ENCODE peak calls at places on chromosomes 11 and 22, in four cellular contexts. One of them, this sample, is unnamed.

GRCh38 chr22:27480487-27480886 is 321.1 kb downstream of the MN1 start:
- DNase-seq in choroid plexus epithelial cell: no peak
- DNase-seq in PC-3: peak; percentile 61
- DNase-seq in cardiac fibroblast: no peak
- DNase-seq in this sample: no peak

GRCh38 chr11:2885017-2885675 is 429 bp downstream of the CDKN1C start:
- DNase-seq in PC-3: peak; percentile 66
- DNase-seq in choroid plexus epithelial cell: peak; percentile 64
- DNase-seq in cardiac fibroblast: peak; percentile 65
- DNase-seq in this sample: no peak

GRCh38 chr22:43327039-43327438 is 16.1 kb downstream of the SCUBE1 start:
- DNase-seq in choroid plexus epithelial cell: no peak
- DNase-seq in PC-3: no peak
- DNase-seq in cardiac fibroblast: no peak
- DNase-seq in this sample: no peak

GRCh38 chr11:57792060-57792541 is 30.5 kb downstream of the CTNND1 start:
- DNase-seq in cardiac fibroblast: peak; percentile 24
- DNase-seq in choroid plexus epithelial cell: peak; percentile 66
- DNase-seq in PC-3: no peak
- DNase-seq in this sample: peak; percentile 44

GRCh38 chr11:96472085-96472484 is 82.3 kb downstream of the JRKL start:
- DNase-seq in cardiac fibroblast: no peak
- DNase-seq in PC-3: no peak
- DNase-seq in choroid plexus epithelial cell: no peak
- DNase-seq in this sample: no peak

GRCh38 chr11:3732671-3733070 is 61.5 kb upstream of the CHRNA10 start:
- DNase-seq in choroid plexus epithelial cell: no peak
- DNase-seq in cardiac fibroblast: peak; percentile 41
- DNase-seq in PC-3: no peak
- DNase-seq in this sample: no peak

GRCh38 chr11:10920205-10920604 is 62.4 kb upstream of the ZBED5 start:
- DNase-seq in choroid plexus epithelial cell: peak; percentile 71
- DNase-seq in cardiac fibroblast: peak; percentile 71
- DNase-seq in PC-3: no peak
- DNase-seq in this sample: no peak

GRCh38 chr22:36304429-36304828 is 51.5 kb downstream of the APOL1 start:
- DNase-seq in PC-3: peak; percentile 7
- DNase-seq in choroid plexus epithelial cell: no peak
- DNase-seq in cardiac fibroblast: no peak
- DNase-seq in this sample: no peak

GRCh38 chr11:86799680-86800075 is 664 bp upstream of the PRSS23 start:
- DNase-seq in cardiac fibroblast: no peak
- DNase-seq in PC-3: no peak
- DNase-seq in choroid plexus epithelial cell: peak; percentile 57
- DNase-seq in this sample: no peak

GRCh38 chr11:118334746-118335145 is 7.8 kb downstream of the CD3D start:
- DNase-seq in cardiac fibroblast: no peak
- DNase-seq in PC-3: no peak
- DNase-seq in choroid plexus epithelial cell: no peak
- DNase-seq in this sample: no peak

GRCh38 chr11:62680825-62681240 is 2.0 kb upstream of the UBXN1 start:
- DNase-seq in PC-3: peak; percentile 85
- DNase-seq in choroid plexus epithelial cell: peak; percentile 90
- DNase-seq in cardiac fibroblast: peak; percentile 92
- DNase-seq in this sample: peak; percentile 66

GRCh38 chr11:28983780-28984179 is 875.6 kb downstream of the METTL15 start:
- DNase-seq in cardiac fibroblast: no peak
- DNase-seq in PC-3: peak; percentile 27
- DNase-seq in choroid plexus epithelial cell: no peak
- DNase-seq in this sample: no peak

GRCh38 chr11:69301491-69302401 is 7.8 kb downstream of the MYEOV start:
- DNase-seq in PC-3: peak; percentile 100
- DNase-seq in choroid plexus epithelial cell: no peak
- DNase-seq in cardiac fibroblast: no peak
- DNase-seq in this sample: peak; percentile 80

GRCh38 chr22:38700271-38700788 is 413 bp downstream of the JOSD1 start:
- DNase-seq in choroid plexus epithelial cell: no peak
- DNase-seq in cardiac fibroblast: peak; percentile 78
- DNase-seq in PC-3: peak; percentile 53
- DNase-seq in this sample: no peak

GRCh38 chr22:28231423-28231822 is 312.4 kb upstream of the PITPNB start:
- DNase-seq in choroid plexus epithelial cell: peak; percentile 91
- DNase-seq in cardiac fibroblast: peak; percentile 54
- DNase-seq in PC-3: no peak
- DNase-seq in this sample: no peak

GRCh38 chr11:75474878-75475766 is 42.1 kb upstream of the KLHL35 start:
- DNase-seq in choroid plexus epithelial cell: peak; percentile 82
- DNase-seq in cardiac fibroblast: peak; percentile 72
- DNase-seq in PC-3: no peak
- DNase-seq in this sample: no peak

GRCh38 chr11:106668147-106668546 is 350.1 kb downstream of the GUCY1A2 start:
- DNase-seq in cardiac fibroblast: peak; percentile 36
- DNase-seq in PC-3: peak; percentile 77
- DNase-seq in choroid plexus epithelial cell: peak; percentile 79
- DNase-seq in this sample: peak; percentile 12

GRCh38 chr22:37525073-37525745 is 6.0 kb upstream of the CARD10 start:
- DNase-seq in PC-3: peak; percentile 84
- DNase-seq in choroid plexus epithelial cell: peak; percentile 75
- DNase-seq in cardiac fibroblast: peak; percentile 74
- DNase-seq in this sample: peak; percentile 90

GRCh38 chr11:67996622-67997459 is 7.1 kb downstream of the UNC93B1 start:
- DNase-seq in cardiac fibroblast: peak; percentile 58
- DNase-seq in choroid plexus epithelial cell: peak; percentile 50
- DNase-seq in PC-3: peak; percentile 56
- DNase-seq in this sample: no peak

GRCh38 chr22:32589007-32589406 is 114.4 kb downstream of the FBXO7 start:
- DNase-seq in choroid plexus epithelial cell: peak; percentile 54
- DNase-seq in PC-3: no peak
- DNase-seq in cardiac fibroblast: peak; percentile 29
- DNase-seq in this sample: no peak

GRCh38 chr11:87006035-87006434 is 31.7 kb upstream of the TMEM135 start:
- DNase-seq in cardiac fibroblast: no peak
- DNase-seq in PC-3: peak; percentile 51
- DNase-seq in choroid plexus epithelial cell: no peak
- DNase-seq in this sample: peak; percentile 44

GRCh38 chr11:11641581-11641980 is 19.8 kb upstream of the GALNT18 start:
- DNase-seq in choroid plexus epithelial cell: no peak
- DNase-seq in PC-3: no peak
- DNase-seq in cardiac fibroblast: no peak
- DNase-seq in this sample: peak; percentile 88

GRCh38 chr11:11416917-11417316 is 63.9 kb upstream of the CSNK2A3 start:
- DNase-seq in cardiac fibroblast: peak; percentile 35
- DNase-seq in PC-3: peak; percentile 77
- DNase-seq in choroid plexus epithelial cell: peak; percentile 8
- DNase-seq in this sample: peak; percentile 81

GRCh38 chr11:124746621-124747243 is 5.3 kb downstream of the VSIG2 start:
- DNase-seq in PC-3: peak; percentile 79
- DNase-seq in choroid plexus epithelial cell: peak; percentile 94
- DNase-seq in cardiac fibroblast: peak; percentile 74
- DNase-seq in this sample: peak; percentile 74

GRCh38 chr11:117690484-117691205 is 106.4 kb downstream of the DSCAML1 start:
- DNase-seq in PC-3: no peak
- DNase-seq in choroid plexus epithelial cell: no peak
- DNase-seq in cardiac fibroblast: no peak
- DNase-seq in this sample: no peak

GRCh38 chr11:32892355-32893090 is at the start of gene QSER1:
- DNase-seq in cardiac fibroblast: peak; percentile 65
- DNase-seq in PC-3: peak; percentile 56
- DNase-seq in choroid plexus epithelial cell: peak; percentile 48
- DNase-seq in this sample: peak; percentile 22

GRCh38 chr11:63837027-63837688 is 1.8 kb upstream of the MARK2 start:
- DNase-seq in choroid plexus epithelial cell: peak; percentile 83
- DNase-seq in PC-3: peak; percentile 96
- DNase-seq in cardiac fibroblast: peak; percentile 81
- DNase-seq in this sample: peak; percentile 71

DNA sequence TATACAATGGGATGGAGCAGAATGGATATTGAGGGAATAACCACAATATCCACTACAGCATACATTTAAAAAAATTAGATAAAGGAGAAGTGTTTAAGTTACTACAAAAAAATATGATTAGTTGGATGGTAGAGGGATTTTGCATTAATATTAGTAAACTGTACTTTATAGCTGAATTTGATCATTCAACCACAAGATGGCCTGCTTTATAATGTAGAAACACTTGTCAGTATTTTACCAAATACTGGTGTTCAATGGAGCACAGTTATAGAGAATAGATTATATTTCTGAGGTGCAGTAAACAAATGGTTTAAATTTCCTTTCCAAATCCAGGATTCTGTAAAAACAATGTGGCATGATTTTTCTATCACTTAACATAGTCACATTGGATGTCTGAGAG is 818.8 kb upstream of the CHORDC1 start:
- DNase-seq in PC-3: peak; percentile 34
- DNase-seq in choroid plexus epithelial cell: peak; percentile 36
- DNase-seq in cardiac fibroblast: no peak
- DNase-seq in this sample: peak; percentile 4
- TF ChIP-seq CTCF in PC-3: peak; percentile 57
- TF ChIP-seq CTCF in choroid plexus epithelial cell: peak; percentile 38
- TF ChIP-seq CTCF in cardiac fibroblast: no peak
- TF ChIP-seq CTCF in this sample: no peak

GRCh38 chr22:31550871-31551370 is 54.6 kb downstream of the SFI1 start:
- DNase-seq in cardiac fibroblast: no peak
- DNase-seq in choroid plexus epithelial cell: no peak
- DNase-seq in PC-3: no peak
- DNase-seq in this sample: no peak

GRCh38 chr22:31561238-31561887 is 65.0 kb downstream of the SFI1 start:
- DNase-seq in PC-3: peak; percentile 80
- DNase-seq in cardiac fibroblast: peak; percentile 91
- DNase-seq in choroid plexus epithelial cell: peak; percentile 93
- DNase-seq in this sample: peak; percentile 73

GRCh38 chr22:31561970-31562369 is 65.6 kb downstream of the SFI1 start:
- DNase-seq in cardiac fibroblast: no peak
- DNase-seq in choroid plexus epithelial cell: peak; percentile 44
- DNase-seq in PC-3: no peak
- DNase-seq in this sample: no peak

GRCh38 chr22:31556627-31557203 is 60.4 kb downstream of the SFI1 start:
- DNase-seq in cardiac fibroblast: peak; percentile 67
- DNase-seq in PC-3: peak; percentile 58
- DNase-seq in choroid plexus epithelial cell: peak; percentile 73
- DNase-seq in this sample: peak; percentile 26
- TF ChIP-seq CTCF in cardiac fibroblast: peak; percentile 71
- TF ChIP-seq CTCF in PC-3: peak; percentile 63
- TF ChIP-seq CTCF in choroid plexus epithelial cell: peak; percentile 73
- TF ChIP-seq CTCF in this sample: peak; percentile 57

DNA sequence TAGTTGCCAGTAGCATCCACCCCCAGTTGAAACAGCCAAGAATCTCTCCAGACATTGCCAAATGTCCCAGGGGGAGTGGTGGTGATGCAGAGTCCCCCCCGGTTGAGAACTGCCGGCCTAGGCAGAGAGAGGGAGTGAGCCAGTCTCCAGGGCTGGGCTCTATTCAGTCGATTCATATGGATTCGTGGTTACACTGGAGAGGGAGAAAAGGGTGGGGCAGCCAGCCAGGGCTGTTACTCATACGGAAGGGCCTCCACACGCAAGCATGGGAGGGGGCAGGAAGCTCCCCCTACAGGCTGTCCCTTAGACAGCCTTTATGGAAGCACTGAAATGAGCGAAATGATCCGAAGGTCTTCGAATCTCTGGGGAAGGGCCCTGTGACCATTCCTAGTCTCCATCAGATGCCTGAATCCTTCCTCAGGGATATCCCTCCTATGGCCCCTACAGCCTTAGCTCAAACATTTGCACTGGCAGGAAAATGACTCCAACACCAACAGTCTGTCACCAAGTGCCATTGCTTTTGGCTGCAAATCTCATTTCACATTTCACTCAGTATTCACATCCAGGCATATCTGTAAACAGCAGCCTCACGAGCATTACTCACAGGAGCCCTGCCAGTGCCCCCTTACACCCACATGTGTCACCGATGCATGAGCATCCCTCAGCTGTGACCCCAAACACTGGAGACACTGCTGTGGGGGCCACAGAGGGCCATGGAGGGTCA is 18.4 kb upstream of the TLCD5 start:
- DNase-seq in PC-3: peak; percentile 98
- DNase-seq in cardiac fibroblast: peak; percentile 85
- DNase-seq in choroid plexus epithelial cell: peak; percentile 69
- DNase-seq in this sample: peak; percentile 95
- TF ChIP-seq CTCF in PC-3: peak; percentile 88
- TF ChIP-seq CTCF in cardiac fibroblast: peak; percentile 69
- TF ChIP-seq CTCF in choroid plexus epithelial cell: peak; percentile 58
- TF ChIP-seq CTCF in this sample: peak; percentile 88

DNA sequence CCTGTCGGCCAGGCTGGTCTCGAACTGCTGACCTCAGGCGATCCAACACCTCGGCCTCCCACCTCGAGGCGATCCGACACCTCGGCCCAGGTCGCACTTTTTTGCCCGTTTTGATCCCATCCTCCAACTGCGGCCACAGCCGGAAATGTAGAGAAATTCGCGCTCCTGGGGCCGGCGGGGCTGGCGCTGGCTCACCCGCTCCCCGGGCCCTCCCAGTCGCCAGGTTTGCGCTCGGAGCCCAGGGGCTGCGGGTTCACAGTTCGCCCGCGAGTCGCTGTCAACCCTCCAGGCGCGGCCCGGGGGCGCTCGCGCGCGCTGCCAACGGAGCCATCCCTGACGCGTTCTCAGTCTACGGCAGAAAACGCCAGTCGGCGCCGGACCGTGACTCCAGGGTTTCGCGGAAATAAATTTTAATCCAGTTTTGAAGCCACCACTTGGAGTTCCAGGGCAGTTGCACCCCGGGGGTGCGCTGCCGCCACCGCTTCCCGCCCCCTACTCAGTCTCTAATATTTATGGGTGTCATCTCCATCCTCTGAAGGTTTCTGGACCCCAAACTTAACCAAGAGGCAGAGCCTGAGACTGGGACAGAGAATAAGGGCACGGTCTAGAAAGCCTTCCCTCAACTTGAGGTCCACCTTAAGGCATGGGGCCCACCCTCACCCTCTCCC is 1.5 kb upstream of the KLHDC7B start:
- DNase-seq in choroid plexus epithelial cell: peak; percentile 65
- DNase-seq in PC-3: no peak
- DNase-seq in cardiac fibroblast: peak; percentile 67
- DNase-seq in this sample: peak; percentile 51
- TF ChIP-seq CTCF in choroid plexus epithelial cell: peak; percentile 61
- TF ChIP-seq CTCF in PC-3: no peak
- TF ChIP-seq CTCF in cardiac fibroblast: peak; percentile 43
- TF ChIP-seq CTCF in this sample: peak; percentile 67

This sample was measured in bronchial epithelial cell.